ENCODE peak calls at places on chromosome 10, in nine cellular contexts. One of them, this sample, is unnamed.

GRCh38 chr10:19845963-19846362 is 29.7 kb downstream of the PLXDC2 start:
- DNase-seq in OCI-LY7: no peak
- DNase-seq in AG09309: no peak
- DNase-seq in lower lobe of right lung: no peak
- DNase-seq in tibial nerve: no peak
- DNase-seq in HepG2: no peak
- DNase-seq in cardiac muscle cell: no peak
- DNase-seq in A549: no peak
- DNase-seq in fibroblast of lung: no peak
- DNase-seq in this sample: no peak

GRCh38 chr10:126646101-126646500 is 24.4 kb downstream of the C10orf90 start:
- DNase-seq in OCI-LY7: no peak
- DNase-seq in AG09309: no peak
- DNase-seq in lower lobe of right lung: no peak
- DNase-seq in tibial nerve: no peak
- DNase-seq in HepG2: no peak
- DNase-seq in cardiac muscle cell: no peak
- DNase-seq in A549: no peak
- DNase-seq in fibroblast of lung: peak; percentile 12
- DNase-seq in this sample: no peak

GRCh38 chr10:131729938-131730660 is 170.7 kb upstream of the PPP2R2D start:
- DNase-seq in OCI-LY7: no peak
- DNase-seq in AG09309: no peak
- DNase-seq in lower lobe of right lung: no peak
- DNase-seq in tibial nerve: no peak
- DNase-seq in HepG2: no peak
- DNase-seq in cardiac muscle cell: no peak
- DNase-seq in A549: no peak
- DNase-seq in fibroblast of lung: no peak
- DNase-seq in this sample: no peak

GRCh38 chr10:73865459-73866442 is 8.6 kb downstream of the CAMK2G start:
- DNase-seq in OCI-LY7: peak; percentile 85
- DNase-seq in AG09309: no peak
- DNase-seq in lower lobe of right lung: peak; percentile 84
- DNase-seq in tibial nerve: no peak
- DNase-seq in HepG2: no peak
- DNase-seq in cardiac muscle cell: no peak
- DNase-seq in A549: no peak
- DNase-seq in fibroblast of lung: no peak
- DNase-seq in this sample: no peak

GRCh38 chr10:132788180-132788830 is 2.4 kb upstream of the NKX6-2 start:
- DNase-seq in OCI-LY7: no peak
- DNase-seq in AG09309: no peak
- DNase-seq in lower lobe of right lung: no peak
- DNase-seq in tibial nerve: no peak
- DNase-seq in HepG2: no peak
- DNase-seq in cardiac muscle cell: peak; percentile 49
- DNase-seq in A549: peak; percentile 55
- DNase-seq in fibroblast of lung: peak; percentile 24
- DNase-seq in this sample: no peak

GRCh38 chr10:113524120-113524519 is 28.7 kb upstream of the HABP2 start:
- DNase-seq in OCI-LY7: no peak
- DNase-seq in AG09309: no peak
- DNase-seq in lower lobe of right lung: no peak
- DNase-seq in tibial nerve: no peak
- DNase-seq in HepG2: peak; percentile 11
- DNase-seq in cardiac muscle cell: no peak
- DNase-seq in A549: peak; percentile 41
- DNase-seq in fibroblast of lung: no peak
- DNase-seq in this sample: no peak

GRCh38 chr10:93911865-93912264 is 18.1 kb downstream of the SLC35G1 start:
- DNase-seq in OCI-LY7: no peak
- DNase-seq in AG09309: no peak
- DNase-seq in lower lobe of right lung: no peak
- DNase-seq in tibial nerve: no peak
- DNase-seq in HepG2: no peak
- DNase-seq in cardiac muscle cell: no peak
- DNase-seq in A549: no peak
- DNase-seq in fibroblast of lung: no peak
- DNase-seq in this sample: no peak

GRCh38 chr10:69004821-69005220 is 16.2 kb downstream of the KIFBP start:
- DNase-seq in OCI-LY7: peak; percentile 49
- DNase-seq in AG09309: no peak
- DNase-seq in lower lobe of right lung: no peak
- DNase-seq in tibial nerve: no peak
- DNase-seq in HepG2: peak; percentile 17
- DNase-seq in cardiac muscle cell: no peak
- DNase-seq in A549: peak; percentile 47
- DNase-seq in fibroblast of lung: peak; percentile 83
- DNase-seq in this sample: no peak

GRCh38 chr10:97570146-97570788 is 2.3 kb upstream of the ANKRD2 start:
- DNase-seq in OCI-LY7: no peak
- DNase-seq in AG09309: no peak
- DNase-seq in lower lobe of right lung: no peak
- DNase-seq in tibial nerve: no peak
- DNase-seq in HepG2: no peak
- DNase-seq in cardiac muscle cell: no peak
- DNase-seq in A549: no peak
- DNase-seq in fibroblast of lung: no peak
- DNase-seq in this sample: no peak

GRCh38 chr10:74640134-74640533 is 186.3 kb upstream of the KAT6B start:
- DNase-seq in OCI-LY7: peak; percentile 64
- DNase-seq in AG09309: no peak
- DNase-seq in lower lobe of right lung: no peak
- DNase-seq in tibial nerve: no peak
- DNase-seq in HepG2: no peak
- DNase-seq in cardiac muscle cell: no peak
- DNase-seq in A549: no peak
- DNase-seq in fibroblast of lung: peak; percentile 9
- DNase-seq in this sample: no peak

GRCh38 chr10:132671171-132672154 is 114.5 kb downstream of the NKX6-2 start:
- DNase-seq in OCI-LY7: no peak
- DNase-seq in AG09309: no peak
- DNase-seq in lower lobe of right lung: peak; percentile 44
- DNase-seq in tibial nerve: no peak
- DNase-seq in HepG2: no peak
- DNase-seq in cardiac muscle cell: no peak
- DNase-seq in A549: no peak
- DNase-seq in fibroblast of lung: no peak
- DNase-seq in this sample: peak; percentile 20

GRCh38 chr10:38094923-38095574 is 912 bp downstream of the ZNF37A start:
- DNase-seq in OCI-LY7: peak; percentile 11
- DNase-seq in AG09309: no peak
- DNase-seq in lower lobe of right lung: no peak
- DNase-seq in tibial nerve: no peak
- DNase-seq in HepG2: no peak
- DNase-seq in cardiac muscle cell: no peak
- DNase-seq in A549: no peak
- DNase-seq in fibroblast of lung: peak; percentile 19
- DNase-seq in this sample: no peak

GRCh38 chr10:46073564-46073963 is 27.5 kb upstream of the MSMB start:
- DNase-seq in OCI-LY7: no peak
- DNase-seq in AG09309: no peak
- DNase-seq in lower lobe of right lung: no peak
- DNase-seq in tibial nerve: no peak
- DNase-seq in HepG2: no peak
- DNase-seq in cardiac muscle cell: no peak
- DNase-seq in A549: no peak
- DNase-seq in fibroblast of lung: no peak
- DNase-seq in this sample: no peak

GRCh38 chr10:125056161-125057132 is 103.9 kb downstream of the CTBP2 start:
- DNase-seq in OCI-LY7: no peak
- DNase-seq in AG09309: no peak
- DNase-seq in lower lobe of right lung: no peak
- DNase-seq in tibial nerve: no peak
- DNase-seq in HepG2: no peak
- DNase-seq in cardiac muscle cell: no peak
- DNase-seq in A549: no peak
- DNase-seq in fibroblast of lung: no peak
- DNase-seq in this sample: no peak

GRCh38 chr10:110269641-110270318 is 34.9 kb downstream of the SMNDC1 start:
- DNase-seq in OCI-LY7: no peak
- DNase-seq in AG09309: no peak
- DNase-seq in lower lobe of right lung: no peak
- DNase-seq in tibial nerve: peak; percentile 44
- DNase-seq in HepG2: peak; percentile 59
- DNase-seq in cardiac muscle cell: peak; percentile 42
- DNase-seq in A549: no peak
- DNase-seq in fibroblast of lung: peak; percentile 53
- DNase-seq in this sample: no peak

GRCh38 chr10:89357096-89357495 is 20.8 kb upstream of the IFIT1B start:
- DNase-seq in OCI-LY7: no peak
- DNase-seq in AG09309: no peak
- DNase-seq in lower lobe of right lung: no peak
- DNase-seq in tibial nerve: no peak
- DNase-seq in HepG2: no peak
- DNase-seq in cardiac muscle cell: no peak
- DNase-seq in A549: no peak
- DNase-seq in fibroblast of lung: no peak
- DNase-seq in this sample: no peak

GRCh38 chr10:3538291-3538849 is 246.6 kb downstream of the KLF6 start:
- DNase-seq in OCI-LY7: no peak
- DNase-seq in AG09309: no peak
- DNase-seq in lower lobe of right lung: no peak
- DNase-seq in tibial nerve: no peak
- DNase-seq in HepG2: no peak
- DNase-seq in cardiac muscle cell: no peak
- DNase-seq in A549: peak; percentile 13
- DNase-seq in fibroblast of lung: no peak
- DNase-seq in this sample: no peak
- H3K4me3 ChIP-seq in OCI-LY7: no peak overlapping the region
- H3K4me3 ChIP-seq in AG09309: no peak overlapping the region
- H3K4me3 ChIP-seq in lower lobe of right lung: no peak overlapping the region
- H3K4me3 ChIP-seq in tibial nerve: no peak overlapping the region
- H3K4me3 ChIP-seq in HepG2: no peak overlapping the region
- H3K4me3 ChIP-seq in cardiac muscle cell: no peak overlapping the region
- H3K4me3 ChIP-seq in A549: no peak overlapping the region
- H3K4me3 ChIP-seq in fibroblast of lung: no peak overlapping the region
- H3K4me3 ChIP-seq in this sample: no peak overlapping the region

DNA sequence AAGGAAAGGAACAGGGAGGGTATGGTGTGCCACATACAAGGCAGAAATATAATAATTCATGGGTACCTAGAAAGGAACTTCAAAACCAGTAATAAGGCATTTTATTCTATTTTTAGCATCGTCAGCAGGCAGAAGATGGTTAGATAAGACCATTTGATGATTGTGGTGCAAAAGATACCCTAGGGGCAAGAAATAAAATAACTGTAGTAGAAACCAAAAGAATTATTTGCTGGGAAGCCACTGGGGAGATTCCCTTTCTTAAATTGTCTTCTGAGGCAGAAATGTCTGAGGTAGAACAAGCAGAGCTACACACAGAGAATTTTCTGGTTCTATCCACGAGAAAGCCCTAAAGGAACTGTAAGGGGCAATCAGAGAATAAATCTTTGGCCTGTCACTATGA is 64.3 kb upstream of the PCGF5 start:
- DNase-seq in OCI-LY7: no peak
- DNase-seq in AG09309: no peak
- DNase-seq in lower lobe of right lung: no peak
- DNase-seq in tibial nerve: no peak
- DNase-seq in HepG2: no peak
- DNase-seq in cardiac muscle cell: no peak
- DNase-seq in A549: no peak
- DNase-seq in fibroblast of lung: no peak
- DNase-seq in this sample: no peak
- TF ChIP-seq CTCF in OCI-LY7: no peak
- TF ChIP-seq CTCF in AG09309: no peak
- TF ChIP-seq CTCF in lower lobe of right lung: no peak
- TF ChIP-seq CTCF in tibial nerve: no peak
- TF ChIP-seq CTCF in HepG2: no peak
- TF ChIP-seq CTCF in cardiac muscle cell: no peak
- TF ChIP-seq CTCF in A549: no peak
- TF ChIP-seq CTCF in fibroblast of lung: no peak
- TF ChIP-seq CTCF in this sample: no peak

DNA sequence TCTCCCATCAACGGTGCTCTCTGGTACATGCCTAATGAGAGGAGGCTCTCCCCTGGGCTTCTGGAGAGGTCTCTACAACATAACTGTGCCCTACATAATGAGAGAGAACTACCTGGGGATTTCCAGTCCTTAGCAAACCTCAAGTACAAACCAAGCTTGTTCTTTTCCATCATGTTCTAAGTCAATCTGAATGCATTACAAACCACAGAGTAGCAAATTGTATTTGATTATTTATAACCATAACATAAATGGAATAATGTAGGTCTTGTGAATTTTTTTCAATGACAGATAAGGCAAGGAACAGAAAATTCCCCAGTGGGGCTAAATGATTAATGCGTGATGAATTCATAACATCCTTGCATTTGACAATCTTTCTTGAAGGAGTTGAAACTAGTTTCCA is 412.4 kb upstream of the NRP1 start:
- DNase-seq in OCI-LY7: no peak
- DNase-seq in AG09309: no peak
- DNase-seq in lower lobe of right lung: no peak
- DNase-seq in tibial nerve: no peak
- DNase-seq in HepG2: no peak
- DNase-seq in cardiac muscle cell: no peak
- DNase-seq in A549: no peak
- DNase-seq in fibroblast of lung: peak; percentile 29
- DNase-seq in this sample: no peak
- H3K4me3 ChIP-seq in OCI-LY7: no peak overlapping the region
- H3K4me3 ChIP-seq in AG09309: no peak overlapping the region
- H3K4me3 ChIP-seq in lower lobe of right lung: no peak overlapping the region
- H3K4me3 ChIP-seq in tibial nerve: no peak overlapping the region
- H3K4me3 ChIP-seq in HepG2: no peak overlapping the region
- H3K4me3 ChIP-seq in cardiac muscle cell: no peak overlapping the region
- H3K4me3 ChIP-seq in A549: no peak overlapping the region
- H3K4me3 ChIP-seq in fibroblast of lung: no peak overlapping the region
- H3K4me3 ChIP-seq in this sample: no peak overlapping the region

GRCh38 chr10:86580549-86580886 is 58.9 kb upstream of the WAPL start:
- DNase-seq in OCI-LY7: peak; percentile 10
- DNase-seq in AG09309: no peak
- DNase-seq in lower lobe of right lung: no peak
- DNase-seq in tibial nerve: no peak
- DNase-seq in HepG2: no peak
- DNase-seq in cardiac muscle cell: no peak
- DNase-seq in A549: no peak
- DNase-seq in fibroblast of lung: no peak
- DNase-seq in this sample: no peak

GRCh38 chr10:86585037-86585725 is 63.6 kb upstream of the WAPL start:
- DNase-seq in OCI-LY7: peak; percentile 86
- DNase-seq in AG09309: no peak
- DNase-seq in lower lobe of right lung: peak; percentile 72
- DNase-seq in tibial nerve: peak; percentile 48
- DNase-seq in HepG2: peak; percentile 57
- DNase-seq in cardiac muscle cell: peak; percentile 82
- DNase-seq in A549: peak; percentile 73
- DNase-seq in fibroblast of lung: peak; percentile 57
- DNase-seq in this sample: peak; percentile 63

GRCh38 chr10:86586516-86586915 is 64.9 kb upstream of the WAPL start:
- DNase-seq in OCI-LY7: no peak
- DNase-seq in AG09309: no peak
- DNase-seq in lower lobe of right lung: no peak
- DNase-seq in tibial nerve: no peak
- DNase-seq in HepG2: no peak
- DNase-seq in cardiac muscle cell: no peak
- DNase-seq in A549: no peak
- DNase-seq in fibroblast of lung: no peak
- DNase-seq in this sample: peak; percentile 63

GRCh38 chr10:86585726-86586048 is 64.1 kb upstream of the WAPL start:
- DNase-seq in OCI-LY7: no peak
- DNase-seq in AG09309: no peak
- DNase-seq in lower lobe of right lung: no peak
- DNase-seq in tibial nerve: no peak
- DNase-seq in HepG2: no peak
- DNase-seq in cardiac muscle cell: no peak
- DNase-seq in A549: no peak
- DNase-seq in fibroblast of lung: no peak
- DNase-seq in this sample: no peak

GRCh38 chr10:86583983-86584382 is 62.4 kb upstream of the WAPL start:
- DNase-seq in OCI-LY7: peak; percentile 86
- DNase-seq in AG09309: no peak
- DNase-seq in lower lobe of right lung: no peak
- DNase-seq in tibial nerve: no peak
- DNase-seq in HepG2: peak; percentile 24
- DNase-seq in cardiac muscle cell: no peak
- DNase-seq in A549: peak; percentile 55
- DNase-seq in fibroblast of lung: no peak
- DNase-seq in this sample: no peak
- TF ChIP-seq CTCF in OCI-LY7: peak; percentile 78
- TF ChIP-seq CTCF in AG09309: no peak
- TF ChIP-seq CTCF in lower lobe of right lung: no peak
- TF ChIP-seq CTCF in tibial nerve: no peak
- TF ChIP-seq CTCF in HepG2: peak; percentile 65
- TF ChIP-seq CTCF in cardiac muscle cell: no peak
- TF ChIP-seq CTCF in A549: no peak
- TF ChIP-seq CTCF in fibroblast of lung: no peak
- TF ChIP-seq CTCF in this sample: no peak